ENCODE peak calls at places on chromosome 21, in six cellular contexts. One of them, this sample, is unnamed.

GRCh38 chr21:46253610-46254124 is 25.1 kb upstream of the LSS start:
- DNase-seq in choroid plexus epithelial cell: peak
- DNase-seq in fibroblast of lung: no peak
- DNase-seq in CD8-positive, alpha-beta T cell: peak
- DNase-seq in NCI-H446: no peak
- DNase-seq in SW 1271: no peak
- DNase-seq in this sample: no peak

GRCh38 chr21:43359081-43359822 is 67.7 kb downstream of the SIK1 start:
- DNase-seq in choroid plexus epithelial cell: no peak
- DNase-seq in NCI-H446: peak
- DNase-seq in SW 1271: no peak
- DNase-seq in CD8-positive, alpha-beta T cell: no peak
- DNase-seq in fibroblast of lung: no peak
- DNase-seq in this sample: no peak

GRCh38 chr21:39103689-39104088 is 79.6 kb downstream of the PSMG1 start:
- DNase-seq in NCI-H446: no peak
- DNase-seq in choroid plexus epithelial cell: no peak
- DNase-seq in CD8-positive, alpha-beta T cell: no peak
- DNase-seq in SW 1271: no peak
- DNase-seq in fibroblast of lung: no peak
- DNase-seq in this sample: no peak

GRCh38 chr21:34593423-34593822 is 21.5 kb downstream of the RCAN1 start:
- DNase-seq in choroid plexus epithelial cell: no peak
- DNase-seq in NCI-H446: no peak
- DNase-seq in CD8-positive, alpha-beta T cell: no peak
- DNase-seq in SW 1271: no peak
- DNase-seq in fibroblast of lung: no peak
- DNase-seq in this sample: no peak

GRCh38 chr21:38171723-38172344 is 85.0 kb upstream of the KCNJ15 start:
- DNase-seq in choroid plexus epithelial cell: peak
- DNase-seq in SW 1271: no peak
- DNase-seq in CD8-positive, alpha-beta T cell: no peak
- DNase-seq in fibroblast of lung: peak
- DNase-seq in NCI-H446: no peak
- DNase-seq in this sample: peak

GRCh38 chr21:16124397-16125130 is 394.8 kb downstream of the USP25 start:
- DNase-seq in SW 1271: no peak
- DNase-seq in CD8-positive, alpha-beta T cell: no peak
- DNase-seq in fibroblast of lung: peak
- DNase-seq in choroid plexus epithelial cell: peak
- DNase-seq in NCI-H446: peak
- DNase-seq in this sample: no peak

GRCh38 chr21:42291751-42292562 is 23.3 kb downstream of the TFF3 start:
- DNase-seq in NCI-H446: no peak
- DNase-seq in choroid plexus epithelial cell: no peak
- DNase-seq in CD8-positive, alpha-beta T cell: no peak
- DNase-seq in SW 1271: no peak
- DNase-seq in fibroblast of lung: no peak
- DNase-seq in this sample: no peak

GRCh38 chr21:44520326-44521300 is 19.4 kb downstream of the KRTAP10-1 start:
- DNase-seq in SW 1271: no peak
- DNase-seq in choroid plexus epithelial cell: peak
- DNase-seq in CD8-positive, alpha-beta T cell: peak
- DNase-seq in NCI-H446: no peak
- DNase-seq in fibroblast of lung: no peak
- DNase-seq in this sample: no peak

GRCh38 chr21:45128613-45129226 is 54.3 kb downstream of the ADARB1 start:
- DNase-seq in fibroblast of lung: peak
- DNase-seq in SW 1271: peak
- DNase-seq in NCI-H446: peak
- DNase-seq in CD8-positive, alpha-beta T cell: peak
- DNase-seq in choroid plexus epithelial cell: peak
- DNase-seq in this sample: peak

GRCh38 chr21:31012133-31013089 is 25.9 kb downstream of the KRTAP19-8 start:
- DNase-seq in fibroblast of lung: no peak
- DNase-seq in CD8-positive, alpha-beta T cell: no peak
- DNase-seq in NCI-H446: no peak
- DNase-seq in choroid plexus epithelial cell: no peak
- DNase-seq in SW 1271: no peak
- DNase-seq in this sample: no peak

GRCh38 chr21:39373634-39374033 is 24.7 kb upstream of the HMGN1 start:
- DNase-seq in fibroblast of lung: peak
- DNase-seq in NCI-H446: peak
- DNase-seq in choroid plexus epithelial cell: peak
- DNase-seq in SW 1271: no peak
- DNase-seq in CD8-positive, alpha-beta T cell: peak
- DNase-seq in this sample: no peak

GRCh38 chr21:38494688-38495087 is 3.6 kb downstream of the ERG start:
- DNase-seq in SW 1271: no peak
- DNase-seq in NCI-H446: no peak
- DNase-seq in fibroblast of lung: peak
- DNase-seq in CD8-positive, alpha-beta T cell: no peak
- DNase-seq in choroid plexus epithelial cell: peak
- DNase-seq in this sample: no peak

GRCh38 chr21:29025328-29025713 is 853 bp downstream of the USP16 start:
- DNase-seq in SW 1271: no peak
- DNase-seq in NCI-H446: no peak
- DNase-seq in CD8-positive, alpha-beta T cell: peak
- DNase-seq in fibroblast of lung: peak
- DNase-seq in choroid plexus epithelial cell: peak
- DNase-seq in this sample: no peak

GRCh38 chr21:41965045-41965444 is 11.2 kb upstream of the C2CD2 start:
- DNase-seq in CD8-positive, alpha-beta T cell: no peak
- DNase-seq in NCI-H446: no peak
- DNase-seq in SW 1271: no peak
- DNase-seq in fibroblast of lung: no peak
- DNase-seq in choroid plexus epithelial cell: no peak
- DNase-seq in this sample: no peak

GRCh38 chr21:37710555-37711293 is 205.5 kb downstream of the KCNJ6 start:
- DNase-seq in SW 1271: no peak
- DNase-seq in fibroblast of lung: no peak
- DNase-seq in CD8-positive, alpha-beta T cell: no peak
- DNase-seq in choroid plexus epithelial cell: peak
- DNase-seq in NCI-H446: no peak
- DNase-seq in this sample: no peak

GRCh38 chr21:42395910-42396625 is at the start of gene TMPRSS3:
- DNase-seq in CD8-positive, alpha-beta T cell: no peak
- DNase-seq in choroid plexus epithelial cell: no peak
- DNase-seq in NCI-H446: no peak
- DNase-seq in SW 1271: no peak
- DNase-seq in fibroblast of lung: no peak
- DNase-seq in this sample: no peak

GRCh38 chr21:43925096-43925481 is 60.1 kb downstream of the AGPAT3 start:
- DNase-seq in SW 1271: no peak
- DNase-seq in fibroblast of lung: no peak
- DNase-seq in NCI-H446: no peak
- DNase-seq in choroid plexus epithelial cell: no peak
- DNase-seq in CD8-positive, alpha-beta T cell: no peak
- DNase-seq in this sample: no peak

GRCh38 chr21:44911066-44911383 is 9.7 kb downstream of the ITGB2 start:
- DNase-seq in choroid plexus epithelial cell: no peak
- DNase-seq in NCI-H446: no peak
- DNase-seq in SW 1271: no peak
- DNase-seq in CD8-positive, alpha-beta T cell: no peak
- DNase-seq in fibroblast of lung: no peak
- DNase-seq in this sample: no peak

GRCh38 chr21:27759820-27760219 is 792.9 kb upstream of the ADAMTS5 start:
- DNase-seq in CD8-positive, alpha-beta T cell: no peak
- DNase-seq in SW 1271: no peak
- DNase-seq in fibroblast of lung: no peak
- DNase-seq in NCI-H446: peak
- DNase-seq in choroid plexus epithelial cell: no peak
- DNase-seq in this sample: no peak

GRCh38 chr21:39317134-39318090 is 4.0 kb upstream of the BRWD1 start:
- DNase-seq in CD8-positive, alpha-beta T cell: no peak
- DNase-seq in choroid plexus epithelial cell: no peak
- DNase-seq in SW 1271: no peak
- DNase-seq in fibroblast of lung: no peak
- DNase-seq in NCI-H446: no peak
- DNase-seq in this sample: no peak

GRCh38 chr21:41008351-41008750 is 159.6 kb upstream of the BACE2 start:
- DNase-seq in NCI-H446: no peak
- DNase-seq in choroid plexus epithelial cell: no peak
- DNase-seq in fibroblast of lung: no peak
- DNase-seq in SW 1271: no peak
- DNase-seq in CD8-positive, alpha-beta T cell: no peak
- DNase-seq in this sample: no peak

GRCh38 chr21:32021319-32022027 is 148.7 kb downstream of the HUNK start:
- DNase-seq in SW 1271: no peak
- DNase-seq in choroid plexus epithelial cell: no peak
- DNase-seq in fibroblast of lung: no peak
- DNase-seq in NCI-H446: peak
- DNase-seq in CD8-positive, alpha-beta T cell: no peak
- DNase-seq in this sample: no peak

GRCh38 chr21:28608646-28609045 is 384.0 kb downstream of the LTN1 start:
- DNase-seq in SW 1271: no peak
- DNase-seq in choroid plexus epithelial cell: no peak
- DNase-seq in CD8-positive, alpha-beta T cell: no peak
- DNase-seq in NCI-H446: no peak
- DNase-seq in fibroblast of lung: no peak
- DNase-seq in this sample: no peak

GRCh38 chr21:42830456-42831455 is 48.6 kb downstream of the WDR4 start:
- DNase-seq in choroid plexus epithelial cell: no peak
- DNase-seq in fibroblast of lung: no peak
- DNase-seq in NCI-H446: no peak
- DNase-seq in CD8-positive, alpha-beta T cell: no peak
- DNase-seq in SW 1271: no peak
- DNase-seq in this sample: no peak

GRCh38 chr21:30044447-30045064 is 104.8 kb upstream of the GRIK1 start:
- DNase-seq in CD8-positive, alpha-beta T cell: no peak
- DNase-seq in NCI-H446: peak
- DNase-seq in fibroblast of lung: peak
- DNase-seq in SW 1271: no peak
- DNase-seq in choroid plexus epithelial cell: peak
- DNase-seq in this sample: peak

GRCh38 chr21:35222021-35222420 is 172.9 kb upstream of the RUNX1 start:
- DNase-seq in choroid plexus epithelial cell: no peak
- DNase-seq in NCI-H446: no peak
- DNase-seq in fibroblast of lung: peak
- DNase-seq in CD8-positive, alpha-beta T cell: no peak
- DNase-seq in SW 1271: no peak
- DNase-seq in this sample: no peak

GRCh38 chr21:35145626-35146236 is 96.6 kb upstream of the RUNX1 start:
- DNase-seq in NCI-H446: no peak
- DNase-seq in SW 1271: no peak
- DNase-seq in CD8-positive, alpha-beta T cell: no peak
- DNase-seq in choroid plexus epithelial cell: peak
- DNase-seq in fibroblast of lung: no peak
- DNase-seq in this sample: no peak

GRCh38 chr21:37061926-37062591 is 10.8 kb downstream of the PIGP start:
- DNase-seq in fibroblast of lung: peak
- DNase-seq in NCI-H446: no peak
- DNase-seq in CD8-positive, alpha-beta T cell: no peak
- DNase-seq in SW 1271: no peak
- DNase-seq in choroid plexus epithelial cell: peak
- DNase-seq in this sample: no peak

GRCh38 chr21:41783476-41784150 is 16.8 kb upstream of the RIPK4 start:
- DNase-seq in NCI-H446: no peak
- DNase-seq in SW 1271: no peak
- DNase-seq in choroid plexus epithelial cell: peak
- DNase-seq in fibroblast of lung: peak
- DNase-seq in CD8-positive, alpha-beta T cell: no peak
- DNase-seq in this sample: peak

GRCh38 chr21:42790520-42790919 is 88.8 kb downstream of the WDR4 start:
- DNase-seq in CD8-positive, alpha-beta T cell: no peak
- DNase-seq in choroid plexus epithelial cell: no peak
- DNase-seq in NCI-H446: no peak
- DNase-seq in fibroblast of lung: no peak
- DNase-seq in SW 1271: no peak
- DNase-seq in this sample: no peak

GRCh38 chr21:17540530-17540929 is 27.7 kb downstream of the CXADR start:
- DNase-seq in fibroblast of lung: no peak
- DNase-seq in NCI-H446: no peak
- DNase-seq in CD8-positive, alpha-beta T cell: no peak
- DNase-seq in choroid plexus epithelial cell: peak
- DNase-seq in SW 1271: no peak
- DNase-seq in this sample: no peak

GRCh38 chr21:41583274-41583790 is 75.4 kb upstream of the TMPRSS2 start:
- DNase-seq in SW 1271: no peak
- DNase-seq in CD8-positive, alpha-beta T cell: no peak
- DNase-seq in NCI-H446: no peak
- DNase-seq in fibroblast of lung: peak
- DNase-seq in choroid plexus epithelial cell: peak
- DNase-seq in this sample: no peak

This sample was measured in nephron progenitor cell.